ENCODE peak calls at places on chromosomes 12 and 14, in six cellular contexts. One of them, this sample, is unnamed.

GRCh38 chr14:30389134-30389900 is 169.6 kb upstream of the G2E3 start:
- DNase-seq in GM23248: peak; percentile 49
- DNase-seq in PC-3: peak; percentile 43
- DNase-seq in neural progenitor cell: no peak
- DNase-seq in MM.1S: no peak
- DNase-seq in HCT116: no peak
- DNase-seq in this sample: no peak

GRCh38 chr14:85529803-85530574 is at the start of gene FLRT2:
- DNase-seq in neural progenitor cell: peak; percentile 62
- DNase-seq in GM23248: peak; percentile 78
- DNase-seq in PC-3: no peak
- DNase-seq in HCT116: no peak
- DNase-seq in MM.1S: no peak
- DNase-seq in this sample: no peak

GRCh38 chr12:48021485-48022179 is 17.4 kb upstream of the COL2A1 start:
- DNase-seq in neural progenitor cell: peak; percentile 60
- DNase-seq in PC-3: peak; percentile 98
- DNase-seq in MM.1S: no peak
- DNase-seq in HCT116: no peak
- DNase-seq in GM23248: no peak
- DNase-seq in this sample: no peak

GRCh38 chr12:98741615-98742265 is 96.7 kb downstream of the APAF1 start:
- DNase-seq in HCT116: no peak
- DNase-seq in neural progenitor cell: peak; percentile 58
- DNase-seq in PC-3: no peak
- DNase-seq in GM23248: no peak
- DNase-seq in MM.1S: no peak
- DNase-seq in this sample: no peak

GRCh38 chr12:76055393-76055792 is 23.8 kb upstream of the PHLDA1 start:
- DNase-seq in HCT116: no peak
- DNase-seq in neural progenitor cell: no peak
- DNase-seq in MM.1S: no peak
- DNase-seq in GM23248: no peak
- DNase-seq in PC-3: no peak
- DNase-seq in this sample: no peak

GRCh38 chr14:79044894-79045624 is 874.9 kb downstream of the NRXN3 start:
- DNase-seq in MM.1S: no peak
- DNase-seq in neural progenitor cell: peak; percentile 6
- DNase-seq in GM23248: peak; percentile 87
- DNase-seq in HCT116: no peak
- DNase-seq in PC-3: peak; percentile 97
- DNase-seq in this sample: no peak

GRCh38 chr12:31322651-31323248 is 3.2 kb downstream of the SINHCAF start:
- DNase-seq in GM23248: peak; percentile 21
- DNase-seq in MM.1S: no peak
- DNase-seq in neural progenitor cell: peak; percentile 33
- DNase-seq in PC-3: no peak
- DNase-seq in HCT116: no peak
- DNase-seq in this sample: no peak

GRCh38 chr12:119415714-119416113 is 81.2 kb downstream of the CCDC60 start:
- DNase-seq in HCT116: no peak
- DNase-seq in PC-3: no peak
- DNase-seq in GM23248: no peak
- DNase-seq in MM.1S: no peak
- DNase-seq in neural progenitor cell: no peak
- DNase-seq in this sample: no peak

GRCh38 chr14:88554458-88555286 is at the start of gene PTPN21:
- DNase-seq in GM23248: peak; percentile 88
- DNase-seq in neural progenitor cell: peak; percentile 90
- DNase-seq in PC-3: peak; percentile 81
- DNase-seq in HCT116: no peak
- DNase-seq in MM.1S: peak; percentile 17
- DNase-seq in this sample: no peak

GRCh38 chr14:19920021-19920657 is at the start of gene OR4K5:
- DNase-seq in HCT116: no peak
- DNase-seq in MM.1S: no peak
- DNase-seq in neural progenitor cell: no peak
- DNase-seq in PC-3: no peak
- DNase-seq in GM23248: no peak
- DNase-seq in this sample: no peak

GRCh38 chr12:26940820-26941219 is 2.5 kb downstream of the FGFR1OP2 start:
- DNase-seq in HCT116: no peak
- DNase-seq in PC-3: no peak
- DNase-seq in neural progenitor cell: no peak
- DNase-seq in MM.1S: peak; percentile 37
- DNase-seq in GM23248: peak; percentile 73
- DNase-seq in this sample: peak; percentile 18

GRCh38 chr14:93039649-93040315 is 75.9 kb downstream of the ITPK1 start:
- DNase-seq in neural progenitor cell: no peak
- DNase-seq in PC-3: no peak
- DNase-seq in GM23248: no peak
- DNase-seq in HCT116: no peak
- DNase-seq in MM.1S: no peak
- DNase-seq in this sample: no peak

GRCh38 chr14:74018029-74018703 is 922 bp downstream of the ENTPD5 start:
- DNase-seq in neural progenitor cell: no peak
- DNase-seq in HCT116: no peak
- DNase-seq in MM.1S: no peak
- DNase-seq in PC-3: peak; percentile 81
- DNase-seq in GM23248: peak; percentile 81
- DNase-seq in this sample: no peak

GRCh38 chr12:2052861-2053674 is at the start of gene CACNA1C:
- DNase-seq in MM.1S: peak; percentile 61
- DNase-seq in PC-3: no peak
- DNase-seq in neural progenitor cell: peak; percentile 91
- DNase-seq in HCT116: no peak
- DNase-seq in GM23248: peak; percentile 87
- DNase-seq in this sample: peak; percentile 16

GRCh38 chr12:85626031-85626781 is 210.0 kb downstream of the RASSF9 start:
- DNase-seq in GM23248: peak; percentile 88
- DNase-seq in HCT116: peak; percentile 52
- DNase-seq in neural progenitor cell: no peak
- DNase-seq in MM.1S: no peak
- DNase-seq in PC-3: peak; percentile 82
- DNase-seq in this sample: no peak

GRCh38 chr14:104665663-104666522 is 23.5 kb upstream of the INF2 start:
- DNase-seq in GM23248: no peak
- DNase-seq in neural progenitor cell: peak; percentile 95
- DNase-seq in PC-3: peak; percentile 37
- DNase-seq in MM.1S: no peak
- DNase-seq in HCT116: peak; percentile 91
- DNase-seq in this sample: peak; percentile 64

GRCh38 chr12:27198036-27198435 is 46.0 kb upstream of the STK38L start:
- DNase-seq in PC-3: no peak
- DNase-seq in GM23248: peak; percentile 82
- DNase-seq in HCT116: no peak
- DNase-seq in neural progenitor cell: no peak
- DNase-seq in MM.1S: no peak
- DNase-seq in this sample: no peak

GRCh38 chr12:6748761-6749160 is 4.2 kb downstream of the MLF2 start:
- DNase-seq in HCT116: no peak
- DNase-seq in PC-3: no peak
- DNase-seq in neural progenitor cell: no peak
- DNase-seq in MM.1S: no peak
- DNase-seq in GM23248: no peak
- DNase-seq in this sample: no peak

GRCh38 chr14:98926151-98926550 is 345.8 kb downstream of the BCL11B start:
- DNase-seq in MM.1S: no peak
- DNase-seq in neural progenitor cell: no peak
- DNase-seq in HCT116: no peak
- DNase-seq in PC-3: no peak
- DNase-seq in GM23248: no peak
- DNase-seq in this sample: peak; percentile 27

GRCh38 chr12:32780111-32780510 is 24.4 kb upstream of the YARS2 start:
- DNase-seq in PC-3: peak; percentile 53
- DNase-seq in GM23248: no peak
- DNase-seq in MM.1S: no peak
- DNase-seq in HCT116: no peak
- DNase-seq in neural progenitor cell: no peak
- DNase-seq in this sample: no peak

GRCh38 chr12:19186722-19187661 is 57.5 kb downstream of the PLEKHA5 start:
- DNase-seq in PC-3: peak; percentile 68
- DNase-seq in GM23248: peak; percentile 75
- DNase-seq in neural progenitor cell: peak; percentile 65
- DNase-seq in MM.1S: peak; percentile 56
- DNase-seq in HCT116: peak; percentile 31
- DNase-seq in this sample: peak; percentile 52

GRCh38 chr12:49922349-49923034 is 18.8 kb upstream of the FAIM2 start:
- DNase-seq in GM23248: no peak
- DNase-seq in HCT116: no peak
- DNase-seq in PC-3: no peak
- DNase-seq in MM.1S: no peak
- DNase-seq in neural progenitor cell: no peak
- DNase-seq in this sample: no peak

GRCh38 chr12:50661300-50662120 is 102.4 kb upstream of the ATF1 start:
- DNase-seq in MM.1S: no peak
- DNase-seq in PC-3: no peak
- DNase-seq in GM23248: no peak
- DNase-seq in HCT116: no peak
- DNase-seq in neural progenitor cell: no peak
- DNase-seq in this sample: no peak

GRCh38 chr12:77299910-77300772 is 234.8 kb upstream of the E2F7 start:
- DNase-seq in HCT116: no peak
- DNase-seq in PC-3: peak; percentile 93
- DNase-seq in neural progenitor cell: no peak
- DNase-seq in MM.1S: no peak
- DNase-seq in GM23248: peak; percentile 85
- DNase-seq in this sample: no peak

GRCh38 chr12:6766651-6767300 is 613 bp downstream of the PTMS start:
- DNase-seq in MM.1S: peak; percentile 69
- DNase-seq in GM23248: peak; percentile 90
- DNase-seq in PC-3: peak; percentile 68
- DNase-seq in HCT116: no peak
- DNase-seq in neural progenitor cell: peak; percentile 89
- DNase-seq in this sample: peak; percentile 76

GRCh38 chr14:99508896-99509629 is 27.9 kb downstream of the CCNK start:
- DNase-seq in HCT116: no peak
- DNase-seq in GM23248: no peak
- DNase-seq in PC-3: no peak
- DNase-seq in MM.1S: no peak
- DNase-seq in neural progenitor cell: peak; percentile 21
- DNase-seq in this sample: no peak

GRCh38 chr12:46516933-46517578 is 144.5 kb upstream of the SLC38A2 start:
- DNase-seq in MM.1S: peak; percentile 94
- DNase-seq in GM23248: no peak
- DNase-seq in PC-3: no peak
- DNase-seq in HCT116: no peak
- DNase-seq in neural progenitor cell: no peak
- DNase-seq in this sample: no peak

GRCh38 chr12:45286621-45287020 is 70.7 kb downstream of the ANO6 start:
- DNase-seq in HCT116: no peak
- DNase-seq in PC-3: no peak
- DNase-seq in MM.1S: no peak
- DNase-seq in GM23248: no peak
- DNase-seq in neural progenitor cell: no peak
- DNase-seq in this sample: no peak

GRCh38 chr14:89841855-89842254 is 112.7 kb downstream of the EFCAB11 start:
- DNase-seq in GM23248: no peak
- DNase-seq in PC-3: no peak
- DNase-seq in neural progenitor cell: no peak
- DNase-seq in HCT116: no peak
- DNase-seq in MM.1S: no peak
- DNase-seq in this sample: no peak
- TF ChIP-seq EZH2phosphoT487 in GM23248: no peak
- TF ChIP-seq EZH2phosphoT487 in PC-3: no peak
- TF ChIP-seq EZH2phosphoT487 in neural progenitor cell: no peak
- TF ChIP-seq EZH2phosphoT487 in HCT116: no peak
- TF ChIP-seq EZH2phosphoT487 in MM.1S: no peak
- TF ChIP-seq EZH2phosphoT487 in this sample: no peak

GRCh38 chr12:123931686-123932321 is 40.8 kb downstream of the CCDC92 start:
- DNase-seq in neural progenitor cell: no peak
- DNase-seq in GM23248: no peak
- DNase-seq in MM.1S: no peak
- DNase-seq in HCT116: no peak
- DNase-seq in PC-3: no peak
- DNase-seq in this sample: no peak

GRCh38 chr12:123924539-123924938 is 48.1 kb downstream of the CCDC92 start:
- DNase-seq in MM.1S: no peak
- DNase-seq in PC-3: no peak
- DNase-seq in GM23248: no peak
- DNase-seq in neural progenitor cell: no peak
- DNase-seq in HCT116: no peak
- DNase-seq in this sample: no peak

GRCh38 chr12:123929869-123930583 is 42.6 kb downstream of the CCDC92 start:
- DNase-seq in MM.1S: no peak
- DNase-seq in GM23248: no peak
- DNase-seq in neural progenitor cell: no peak
- DNase-seq in PC-3: no peak
- DNase-seq in HCT116: no peak
- DNase-seq in this sample: no peak

GRCh38 chr12:123928897-123929296 is 43.7 kb downstream of the CCDC92 start:
- DNase-seq in MM.1S: peak; percentile 13
- DNase-seq in HCT116: no peak
- DNase-seq in PC-3: no peak
- DNase-seq in GM23248: no peak
- DNase-seq in neural progenitor cell: no peak
- DNase-seq in this sample: no peak

GRCh38 chr12:123928274-123928865 is 44.3 kb downstream of the CCDC92 start:
- DNase-seq in GM23248: no peak
- DNase-seq in neural progenitor cell: no peak
- DNase-seq in HCT116: no peak
- DNase-seq in MM.1S: peak; percentile 57
- DNase-seq in PC-3: no peak
- DNase-seq in this sample: no peak
- TF ChIP-seq EZH2phosphoT487 in GM23248: no peak
- TF ChIP-seq EZH2phosphoT487 in neural progenitor cell: no peak
- TF ChIP-seq EZH2phosphoT487 in HCT116: no peak
- TF ChIP-seq EZH2phosphoT487 in MM.1S: no peak
- TF ChIP-seq EZH2phosphoT487 in PC-3: no peak
- TF ChIP-seq EZH2phosphoT487 in this sample: no peak

GRCh38 chr12:25702553-25702952 is 149.5 kb upstream of the LMNTD1 start:
- DNase-seq in neural progenitor cell: no peak
- DNase-seq in MM.1S: no peak
- DNase-seq in GM23248: no peak
- DNase-seq in HCT116: no peak
- DNase-seq in PC-3: no peak
- DNase-seq in this sample: no peak
- TF ChIP-seq EZH2phosphoT487 in neural progenitor cell: no peak
- TF ChIP-seq EZH2phosphoT487 in MM.1S: no peak
- TF ChIP-seq EZH2phosphoT487 in GM23248: no peak
- TF ChIP-seq EZH2phosphoT487 in HCT116: no peak
- TF ChIP-seq EZH2phosphoT487 in PC-3: no peak
- TF ChIP-seq EZH2phosphoT487 in this sample: no peak

GRCh38 chr14:97299661-97300060 is 502.5 kb downstream of the VRK1 start:
- DNase-seq in HCT116: no peak
- DNase-seq in MM.1S: no peak
- DNase-seq in GM23248: no peak
- DNase-seq in neural progenitor cell: peak; percentile 55
- DNase-seq in PC-3: no peak
- DNase-seq in this sample: no peak
- TF ChIP-seq EZH2phosphoT487 in HCT116: no peak
- TF ChIP-seq EZH2phosphoT487 in MM.1S: no peak
- TF ChIP-seq EZH2phosphoT487 in GM23248: no peak
- TF ChIP-seq EZH2phosphoT487 in neural progenitor cell: no peak
- TF ChIP-seq EZH2phosphoT487 in PC-3: no peak
- TF ChIP-seq EZH2phosphoT487 in this sample: no peak

GRCh38 chr12:40907115-40907521 is 214.9 kb downstream of the CNTN1 start:
- DNase-seq in HCT116: peak; percentile 85
- DNase-seq in neural progenitor cell: no peak
- DNase-seq in MM.1S: no peak
- DNase-seq in GM23248: peak; percentile 8
- DNase-seq in PC-3: peak; percentile 76
- DNase-seq in this sample: no peak
- TF ChIP-seq EZH2phosphoT487 in HCT116: no peak
- TF ChIP-seq EZH2phosphoT487 in neural progenitor cell: no peak
- TF ChIP-seq EZH2phosphoT487 in MM.1S: no peak
- TF ChIP-seq EZH2phosphoT487 in GM23248: no peak
- TF ChIP-seq EZH2phosphoT487 in PC-3: no peak
- TF ChIP-seq EZH2phosphoT487 in this sample: no peak